ENCODE peak calls at places on chromosomes 7 and 10, in nine cellular contexts. E, F, O, T, S, A, M, N and Y are unnamed samples.
A peak's percentile ranks its signal among the peaks of the same experiment; 100 is the strongest.

GRCh38 chr10:131946880-131947279 is 34.8 kb downstream of the BNIP3 start:
- DNase-seq in M (peak; percentile 36), T (no peak), E (no peak), N (peak; percentile 46), F (no peak), O (peak; percentile 18), A (no peak), S (no peak), Y (no peak)

GRCh38 chr10:23525406-23525805 is 86.5 kb downstream of the OTUD1 start:
- DNase-seq in M (no peak), O (no peak), E (no peak), S (no peak), F (peak; percentile 4), A (no peak), T (peak; percentile 8), N (no peak), Y (no peak)

GRCh38 chr7:16028103-16028502 is 341.6 kb upstream of the MEOX2 start:
- DNase-seq in M (peak; percentile 85), E (no peak), O (no peak), S (no peak), A (no peak), F (no peak), T (no peak), N (no peak), Y (no peak)

GRCh38 chr10:14573666-14574261 is 200.9 kb downstream of the FAM107B start:
- DNase-seq in N (no peak), S (no peak), F (no peak), E (no peak), T (no peak), A (peak; percentile 33), O (no peak), M (peak; percentile 87), Y (no peak)

GRCh38 chr7:1341995-1342645 is 109.4 kb downstream of the UNCX start:
- DNase-seq in F (no peak), S (no peak), N (no peak), A (no peak), T (no peak), O (no peak), E (no peak), M (no peak), Y (no peak)

GRCh38 chr10:19658131-19658530 is 158.1 kb upstream of the PLXDC2 start:
- DNase-seq in A (no peak), N (no peak), E (no peak), T (no peak), M (no peak), O (no peak), S (no peak), F (no peak), Y (no peak)

GRCh38 chr10:14543048-14543903 is 212.6 kb upstream of the FRMD4A start:
- DNase-seq in O (no peak), A (no peak), T (no peak), S (no peak), M (no peak), F (no peak), N (no peak), E (no peak), Y (no peak)

GRCh38 chr7:8378349-8379019 is 54.9 kb upstream of the NXPH1 start:
- DNase-seq in O (no peak), S (no peak), N (no peak), F (no peak), E (no peak), M (no peak), T (no peak), A (no peak), Y (no peak)

GRCh38 chr7:26531926-26532325 is 240.3 kb downstream of the SNX10 start:
- DNase-seq in M (no peak), T (no peak), N (no peak), A (no peak), S (no peak), O (no peak), F (no peak), E (no peak), Y (no peak)

DNA sequence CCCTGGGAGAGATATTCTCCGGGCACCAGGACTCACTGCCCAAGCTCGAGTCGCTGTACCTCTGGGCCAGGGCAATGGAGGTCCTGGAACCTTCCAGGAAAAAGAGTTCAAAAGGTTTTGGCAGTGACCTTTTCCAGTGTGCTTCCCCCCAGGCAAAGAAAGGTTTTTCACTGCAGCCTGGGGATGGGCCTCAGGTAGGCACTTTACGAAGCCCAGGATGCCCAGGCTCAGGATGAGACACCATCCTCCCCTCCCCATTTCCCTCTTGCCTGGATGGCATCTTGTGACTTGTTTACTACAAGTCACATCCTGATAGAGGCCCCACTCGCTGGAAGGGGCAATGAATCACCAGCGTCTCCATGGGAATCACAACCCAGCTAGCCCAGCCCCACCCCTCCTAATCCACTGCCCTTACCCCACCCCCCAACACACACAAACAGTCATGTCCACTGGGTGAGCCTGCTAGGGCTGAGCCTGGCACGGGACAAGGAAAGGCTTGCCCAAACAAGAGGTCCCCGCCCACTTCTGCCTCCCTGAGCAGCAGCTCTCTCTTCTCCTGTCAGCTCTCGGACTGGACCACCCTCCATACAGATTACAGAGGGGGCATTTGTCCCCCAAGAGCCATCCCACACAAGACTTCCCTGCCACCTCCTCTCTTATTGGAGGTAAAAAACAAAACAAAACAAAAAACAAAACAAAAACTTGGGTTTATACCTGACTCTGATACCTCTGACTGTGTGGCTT is 93.9 kb upstream of the SMNDC1 start:
- DNase-seq in N (peak; percentile 89), E (no peak), M (peak; percentile 99), T (peak; percentile 79), S (peak; percentile 94), A (peak; percentile 99), O (peak; percentile 79), F (peak; percentile 68), Y (no peak)
- TF ChIP-seq POLR2AphosphoS5 in N (peak; percentile 25), E (no peak), M (peak; percentile 75), T (peak; percentile 47), S (peak; percentile 53), A (peak; percentile 60), O (peak; percentile 45), F (no peak), Y (no peak)

DNA sequence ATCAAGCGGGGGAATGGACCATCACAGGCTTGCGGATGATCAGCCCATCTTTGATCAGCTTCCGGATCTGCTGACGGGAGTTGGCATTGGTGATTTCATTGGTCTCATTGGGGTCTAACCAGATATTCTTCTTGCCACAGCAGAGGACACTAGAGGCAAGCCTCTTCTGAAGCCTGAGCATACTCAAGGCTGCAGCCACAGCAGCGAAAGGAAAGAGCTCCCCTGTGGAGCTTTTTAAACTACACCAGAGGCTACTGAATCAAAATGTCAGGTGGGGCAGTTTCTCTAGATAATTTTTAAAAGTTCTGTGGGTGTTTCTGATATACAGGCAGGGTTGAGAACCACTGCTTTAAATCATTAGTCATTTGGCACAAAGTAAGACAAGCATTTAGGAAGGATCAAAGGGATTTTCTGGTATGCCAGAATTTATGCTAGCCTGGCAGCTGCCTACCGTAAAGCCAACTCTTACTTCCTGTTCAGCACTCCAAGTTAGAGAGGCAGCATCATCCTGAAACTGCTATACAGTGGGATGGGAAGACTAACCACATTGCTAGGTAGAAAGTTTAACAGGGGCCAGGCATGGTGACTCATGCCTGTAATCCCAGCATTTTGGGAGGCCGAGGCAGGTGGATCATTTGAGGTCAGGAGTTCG is 7.0 kb downstream of the NAPEPLD start:
- DNase-seq in T (no peak), N (no peak), M (peak; percentile 12), O (no peak), S (no peak), A (no peak), F (no peak), E (no peak), Y (no peak)
- TF ChIP-seq POLR2A in T (no peak), N (no peak), M (no peak), O (no peak), S (no peak), A (no peak), F (no peak), E (no peak), Y (no peak)

GRCh38 chr7:105691029-105691691 is 109.9 kb upstream of the EFCAB10 start:
- DNase-seq in F (no peak), E (no peak), O (no peak), M (peak; percentile 89), S (no peak), A (no peak), T (no peak), N (no peak), Y (peak; percentile 30)
- TF ChIP-seq POLR2AphosphoS5 in F (no peak), E (no peak), O (no peak), M (no peak), S (no peak), A (no peak), T (peak; percentile 12), N (no peak), Y (no peak)

GRCh38 chr7:55472928-55473725 is 99.2 kb downstream of the VOPP1 start:
- DNase-seq in E (no peak), M (no peak), S (no peak), T (no peak), N (peak; percentile 40), A (no peak), F (no peak), O (no peak), Y (no peak)
- TF ChIP-seq POLR2A in E (no peak), M (no peak), S (no peak), T (no peak), N (no peak), A (no peak), F (no peak), O (no peak), Y (no peak)

DNA sequence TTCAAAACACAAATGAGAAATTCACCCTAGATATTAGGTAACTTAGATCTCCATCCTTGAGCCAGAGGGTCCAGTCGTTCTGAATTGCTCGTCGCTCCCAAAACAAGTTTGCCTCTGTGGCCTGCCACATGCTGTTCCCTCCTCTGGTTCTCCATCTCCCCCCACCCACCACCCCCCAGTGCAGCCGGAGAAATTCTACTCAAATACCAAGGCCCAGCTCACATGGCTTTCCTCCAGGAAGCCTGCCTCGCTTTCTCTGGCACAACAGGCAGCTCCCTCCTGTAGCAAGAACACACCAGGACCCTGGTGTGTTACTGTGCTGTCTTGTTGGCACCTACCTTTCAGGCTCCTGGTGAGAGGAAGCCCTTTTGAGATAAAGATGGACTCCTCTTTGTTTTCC is 52.7 kb upstream of the C10orf90 start:
- DNase-seq in E (no peak), O (no peak), S (peak; percentile 69), M (no peak), F (no peak), A (no peak), N (no peak), T (no peak), Y (no peak)
- TF ChIP-seq POLR2AphosphoS5 in E (no peak), O (no peak), S (no peak), M (no peak), F (no peak), A (no peak), N (no peak), T (no peak), Y (no peak)

GRCh38 chr10:91632671-91633550 is at the start of gene PPP1R3C:
- DNase-seq in T (peak; percentile 88), A (no peak), O (peak; percentile 89), M (peak; percentile 84), N (peak; percentile 91), S (no peak), E (peak; percentile 95), F (peak; percentile 87), Y (peak; percentile 18)
- TF ChIP-seq POLR2A in T (peak; percentile 73), A (no peak), O (peak; percentile 26), M (peak; percentile 71), N (peak; percentile 64), S (peak; percentile 63), E (peak; percentile 89), F (peak; percentile 92), Y (no peak)

GRCh38 chr7:151373599-151373998 is 32.0 kb downstream of the NUB1 start:
- DNase-seq in S (no peak), A (no peak), M (no peak), T (no peak), E (no peak), N (peak; percentile 46), O (no peak), F (no peak), Y (no peak)
- TF ChIP-seq POLR2AphosphoS5 in S (no peak), A (no peak), M (no peak), T (no peak), E (no peak), N (no peak), O (no peak), F (no peak), Y (no peak)